ENCODE peak calls at places on chromosomes 4 and X, in ten cellular contexts. R is left lung; V is tibial nerve; T is NT2/D1; S is effector memory CD4-positive, alpha-beta T cell; I is mammary epithelial cell; P is esophagus muscularis mucosa; N is CD8-positive, alpha-beta memory T cell; A is right cardiac atrium; J is MG63. K is an unnamed sample. For H3K9me3 and H3K27me3, the result is how much of the 10 kb centered on the place peaks cover.

GRCh38 chr4:112378858-112379257 is 81.7 kb downstream of the ALPK1 start:
- DNase-seq in R (no peak), V (no peak), T (no peak), S (no peak), I (no peak), P (no peak), N (no peak), A (no peak), J (no peak), K (peak)

GRCh38 chrX:105973387-105973739 is 65.2 kb downstream of the SERPINA7 start:
- DNase-seq in R (no peak), V (no peak), T (no peak), S (no peak), I (no peak), P (no peak), N (no peak), A (no peak), J (no peak), K (no peak)

GRCh38 chr4:7699040-7699439 is 240.6 kb downstream of the AFAP1 start:
- DNase-seq in R (peak), V (no peak), T (no peak), S (no peak), I (peak), P (no peak), N (no peak), A (peak), J (no peak), K (peak)

GRCh38 chrX:14359316-14359715 is 170.0 kb upstream of the GLRA2 start:
- DNase-seq in R (no peak), V (no peak), T (no peak), S (no peak), I (peak), P (no peak), N (no peak), A (no peak), J (no peak), K (no peak)

GRCh38 chr4:51836531-51836930 is 6.4 kb upstream of the DCUN1D4 start:
- DNase-seq in R (no peak), V (no peak), T (no peak), S (no peak), I (no peak), P (no peak), N (no peak), A (no peak), J (peak), K (peak)

GRCh38 chr4:37324526-37324925 is 80.0 kb downstream of the NWD2 start:
- DNase-seq in R (no peak), V (no peak), T (no peak), S (no peak), I (no peak), P (no peak), N (no peak), A (no peak), J (no peak), K (no peak)

GRCh38 chrX:39049975-39050374 is 248.7 kb downstream of the MID1IP1 start:
- DNase-seq in R (no peak), V (no peak), T (no peak), S (no peak), I (no peak), P (no peak), N (no peak), A (no peak), J (no peak), K (no peak)

GRCh38 chr4:178976861-178977260 is 1534.6 kb upstream of the AGA start:
- DNase-seq in R (no peak), V (no peak), T (no peak), S (no peak), I (no peak), P (no peak), N (no peak), A (no peak), J (no peak), K (no peak)

GRCh38 chrX:71532078-71532752 is 689 bp upstream of the OGT start:
- DNase-seq in R (no peak), V (peak), T (no peak), S (peak), I (peak), P (no peak), N (peak), A (no peak), J (peak), K (no peak)

GRCh38 chr4:38109896-38110295 is 149.7 kb downstream of the PTTG2 start:
- DNase-seq in R (no peak), V (no peak), T (no peak), S (no peak), I (no peak), P (no peak), N (no peak), A (no peak), J (no peak), K (peak)

GRCh38 chr4:161704653-161705052 is 459.1 kb downstream of the FSTL5 start:
- DNase-seq in R (no peak), V (no peak), T (no peak), S (no peak), I (no peak), P (no peak), N (no peak), A (no peak), J (no peak), K (no peak)

GRCh38 chrX:108165349-108166111 is 74.0 kb downstream of the ATG4A start:
- DNase-seq in R (no peak), V (no peak), T (peak), S (no peak), I (peak), P (no peak), N (no peak), A (no peak), J (peak), K (peak)

GRCh38 chrX:21666679-21667078 is 8.5 kb upstream of the KLHL34 start:
- DNase-seq in R (no peak), V (no peak), T (no peak), S (no peak), I (peak), P (no peak), N (no peak), A (no peak), J (no peak), K (peak)

GRCh38 chr4:159162576-159162975 is 59.7 kb downstream of the RAPGEF2 start:
- DNase-seq in R (no peak), V (no peak), T (no peak), S (no peak), I (no peak), P (no peak), N (no peak), A (no peak), J (no peak), K (no peak)

GRCh38 chrX:154819771-154820341 is 14.6 kb upstream of the MPP1 start:
- DNase-seq in R (no peak), V (no peak), T (no peak), S (no peak), I (no peak), P (no peak), N (no peak), A (no peak), J (no peak), K (no peak)

GRCh38 chrX:19810809-19811208 is 76.6 kb downstream of the SH3KBP1 start:
- DNase-seq in R (no peak), V (no peak), T (no peak), S (no peak), I (no peak), P (no peak), N (no peak), A (no peak), J (no peak), K (no peak)

GRCh38 chr4:123997116-123997515 is 600.5 kb downstream of the SPRY1 start:
- DNase-seq in R (no peak), V (no peak), T (no peak), S (no peak), I (no peak), P (no peak), N (no peak), A (no peak), J (no peak), K (peak)

GRCh38 chr4:7823416-7823824 is 116.2 kb downstream of the AFAP1 start:
- DNase-seq in R (no peak), V (peak), T (no peak), S (no peak), I (no peak), P (no peak), N (no peak), A (peak), J (no peak), K (no peak)

GRCh38 chr4:84529169-84529751 is 30.2 kb upstream of the NKX6-1 start:
- DNase-seq in R (no peak), V (no peak), T (no peak), S (no peak), I (no peak), P (no peak), N (no peak), A (no peak), J (no peak), K (no peak)

GRCh38 chr4:182916483-182917181 is 554 bp downstream of the DCTD start:
- DNase-seq in R (peak), V (peak), T (no peak), S (no peak), I (peak), P (no peak), N (no peak), A (peak), J (peak), K (peak)

GRCh38 chr4:170651786-170652185 is 562.0 kb upstream of the AADAT start:
- DNase-seq in R (no peak), V (no peak), T (no peak), S (no peak), I (no peak), P (no peak), N (no peak), A (no peak), J (no peak), K (no peak)

GRCh38 chrX:104255465-104255864 is 732 bp upstream of the ESX1 start:
- DNase-seq in R (no peak), V (no peak), T (no peak), S (no peak), I (peak), P (no peak), N (no peak), A (no peak), J (no peak), K (no peak)

GRCh38 chr4:156779046-156779445 is 192.6 kb downstream of the PDGFC start:
- DNase-seq in R (no peak), V (no peak), T (no peak), S (no peak), I (no peak), P (no peak), N (no peak), A (no peak), J (no peak), K (no peak)

GRCh38 chr4:88297725-88298453 is 13.5 kb upstream of the PPM1K start:
- DNase-seq in R (no peak), V (no peak), T (no peak), S (no peak), I (no peak), P (peak), N (no peak), A (no peak), J (no peak), K (no peak)

GRCh38 chr4:163548481-163549243 is 54.2 kb downstream of the TMA16 start:
- DNase-seq in R (no peak), V (peak), T (no peak), S (no peak), I (peak), P (no peak), N (peak), A (no peak), J (no peak), K (peak)

GRCh38 chr4:113604955-113605354 is 156.6 kb downstream of the CAMK2D start:
- DNase-seq in R (no peak), V (no peak), T (no peak), S (no peak), I (no peak), P (no peak), N (no peak), A (no peak), J (no peak), K (no peak)

GRCh38 chr4:6938758-6939201 is 29.2 kb downstream of the TBC1D14 start:
- DNase-seq in R (peak), V (no peak), T (no peak), S (no peak), I (no peak), P (no peak), N (no peak), A (peak), J (no peak), K (no peak)

GRCh38 chrX:107894038-107894437 is 68.4 kb downstream of the MID2 start:
- DNase-seq in R (no peak), V (peak), T (peak), S (peak), I (peak), P (no peak), N (peak), A (no peak), J (no peak), K (peak)

GRCh38 chr4:131302108-131302507 is 1847.0 kb upstream of the PCDH10 start:
- DNase-seq in R (no peak), V (no peak), T (no peak), S (no peak), I (no peak), P (no peak), N (no peak), A (no peak), J (no peak), K (peak)

GRCh38 chrX:40570346-40571093 is 10.2 kb upstream of the ATP6AP2 start:
- DNase-seq in R (no peak), V (no peak), T (no peak), S (no peak), I (no peak), P (no peak), N (no peak), A (no peak), J (no peak), K (peak)

GRCh38 chrX:44748014-44748413 is 95.8 kb upstream of the DUSP21 start:
- DNase-seq in R (no peak), V (no peak), T (no peak), S (no peak), I (peak), P (no peak), N (no peak), A (no peak), J (no peak), K (no peak)

GRCh38 chrX:50492720-50493119 is 22.1 kb upstream of the DGKK start:
- DNase-seq in R (no peak), V (no peak), T (no peak), S (no peak), I (no peak), P (no peak), N (no peak), A (no peak), J (no peak), K (no peak)

GRCh38 chrX:24148535-24149345 is 789 bp upstream of the ZFX start:
- DNase-seq in R (no peak), V (no peak), T (no peak), S (peak), I (no peak), P (no peak), N (no peak), A (no peak), J (no peak), K (peak)

GRCh38 chrX:153438522-153438921 is 7.3 kb downstream of the TREX2 start:
- DNase-seq in R (no peak), V (peak), T (peak), S (no peak), I (no peak), P (no peak), N (no peak), A (no peak), J (no peak), K (no peak)

GRCh38 chr4:108940086-108941033 is 177.5 kb upstream of the ETNPPL start:
- DNase-seq in R (no peak), V (no peak), T (no peak), S (no peak), I (peak), P (no peak), N (no peak), A (no peak), J (no peak), K (no peak)

GRCh38 chr4:183920512-183920911 is 15.4 kb downstream of the STOX2 start:
- DNase-seq in R (no peak), V (no peak), T (no peak), S (no peak), I (no peak), P (no peak), N (no peak), A (no peak), J (no peak), K (no peak)

GRCh38 chr4:176064539-176064938 is 1.1 kb upstream of the WDR17 start:
- DNase-seq in R (no peak), V (no peak), T (no peak), S (no peak), I (no peak), P (no peak), N (no peak), A (no peak), J (no peak), K (no peak)

GRCh38 chrX:18448416-18448815 is 23.0 kb downstream of the CDKL5 start:
- DNase-seq in R (no peak), V (no peak), T (no peak), S (no peak), I (no peak), P (no peak), N (no peak), A (no peak), J (no peak), K (no peak)

GRCh38 chr4:80058740-80059139 is 14.3 kb downstream of the ANTXR2 start:
- DNase-seq in R (no peak), V (no peak), T (no peak), S (peak), I (no peak), P (no peak), N (peak), A (no peak), J (no peak), K (no peak)

GRCh38 chr4:20297246-20297645 is 45.5 kb downstream of the SLIT2 start:
- DNase-seq in R (no peak), V (no peak), T (no peak), S (no peak), I (no peak), P (no peak), N (no peak), A (no peak), J (no peak), K (no peak)

GRCh38 chr4:172125438-172125837 is 312.2 kb downstream of the GALNTL6 start:
- DNase-seq in R (no peak), V (no peak), T (no peak), S (no peak), I (no peak), P (no peak), N (no peak), A (no peak), J (no peak), K (no peak)
- H3K9me3 ChIP-seq in R (under half), V (under half), T (under half), S (under half), I (under half), P (under half), N (under half), A (under half), J (under half), K (under half)

DNA sequence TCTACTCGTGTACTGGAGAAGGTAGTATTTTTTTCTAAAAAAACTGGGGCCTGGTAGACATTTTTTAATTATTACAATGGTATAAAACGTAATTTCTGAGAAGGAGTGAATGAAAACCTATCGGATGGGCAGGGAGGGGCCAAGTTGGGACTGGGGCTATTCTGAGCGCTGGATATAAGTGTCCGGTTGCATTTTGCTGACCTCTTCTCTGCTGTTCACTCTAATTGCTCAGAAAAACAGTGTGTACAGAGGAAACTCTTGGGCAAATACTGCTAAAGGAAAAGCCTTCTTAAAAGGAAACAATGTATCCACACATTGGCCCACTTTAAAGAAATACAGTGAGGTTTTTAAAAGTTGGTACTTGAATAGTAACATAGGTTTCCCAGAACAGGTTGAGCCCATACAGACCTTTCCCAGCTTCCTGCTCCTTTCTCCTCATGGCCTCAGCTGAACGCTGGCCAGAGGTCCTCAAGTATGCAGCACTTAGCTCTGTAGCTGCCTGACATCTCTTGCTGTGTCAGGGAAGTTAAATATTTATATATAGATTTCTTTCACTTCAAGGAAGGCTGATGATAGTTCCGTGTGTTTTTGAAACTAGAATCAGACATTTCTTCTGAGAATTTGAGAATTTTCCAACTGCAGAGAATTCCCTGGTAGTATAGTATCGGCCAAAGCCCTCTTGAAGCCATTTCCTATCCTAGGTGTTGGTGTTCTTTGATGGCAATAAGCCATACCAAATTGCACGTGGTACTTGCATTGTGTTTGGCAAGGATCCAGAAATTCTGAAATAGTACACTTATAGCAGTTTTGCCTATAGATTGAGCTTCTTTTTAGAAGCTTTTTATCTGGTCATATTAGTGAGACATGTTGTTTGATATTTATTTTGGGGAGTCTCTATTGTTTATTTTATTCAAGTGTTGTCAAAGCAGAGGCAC is 97.1 kb upstream of the SLC4A4 start:
- DNase-seq in R (peak), V (no peak), T (no peak), S (no peak), I (no peak), P (no peak), N (no peak), A (no peak), J (no peak), K (no peak)
- H3K4me3 ChIP-seq in R (no peak), V (no peak), T (no peak), S (no peak), I (no peak), P (no peak), N (no peak), A (no peak), J (no peak), K (no peak)

DNA sequence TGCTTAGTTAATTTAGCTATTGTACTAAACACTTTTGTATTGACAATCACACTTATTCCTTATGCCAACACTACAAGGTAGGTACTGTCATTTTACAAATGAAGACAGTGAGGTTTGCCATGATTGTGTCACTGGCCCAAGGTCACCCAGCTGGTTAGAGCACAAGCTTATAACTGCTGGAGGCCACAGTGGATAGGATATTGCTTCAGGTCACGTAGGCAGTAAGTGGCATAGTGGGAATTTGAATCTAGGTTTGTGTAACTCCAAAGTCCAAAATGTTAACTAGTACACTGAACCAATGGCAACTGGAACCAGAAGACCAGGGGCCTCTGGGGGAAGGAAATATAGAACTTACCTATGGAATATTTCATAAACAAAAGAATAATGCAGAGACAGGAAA is 21.1 kb upstream of the PITX2 start:
- DNase-seq in R (no peak), V (no peak), T (no peak), S (no peak), I (no peak), P (peak), N (no peak), A (no peak), J (no peak), K (no peak)
- H3K27me3 ChIP-seq in R (half or more), V (under half), T (under half), S (under half), I (under half), P (under half), N (under half), A (under half), J (under half), K (under half)

DNA sequence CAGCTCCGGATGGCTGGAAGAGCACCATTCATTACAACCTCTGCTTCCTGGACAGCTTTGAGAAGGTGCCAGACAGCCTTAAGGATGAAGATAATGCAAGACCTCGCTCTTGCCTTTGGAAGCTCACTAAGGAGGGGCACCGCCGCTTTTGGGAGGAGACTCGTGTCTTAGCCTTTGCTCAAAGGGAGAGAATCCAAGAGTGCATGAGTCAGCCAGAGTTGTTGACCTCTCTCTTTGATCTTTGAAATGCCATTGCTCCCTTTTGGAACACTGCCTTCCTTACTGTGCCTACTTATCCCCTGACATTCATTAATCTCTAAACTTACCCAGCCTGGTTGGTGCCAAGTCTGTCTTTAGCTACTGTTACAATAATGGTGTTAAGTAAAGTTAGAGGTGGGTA is 1.2 kb downstream of the FOXR2 start:
- DNase-seq in R (peak), V (no peak), T (no peak), S (no peak), I (no peak), P (no peak), N (no peak), A (no peak), J (peak), K (no peak)
- H3K9me3 ChIP-seq in R (under half), V (under half), T (under half), S (under half), I (under half), P (under half), N (under half), A (under half), J (under half), K (under half)

GRCh38 chrX:10966057-10966456 is 145.1 kb upstream of the HCCS start:
- DNase-seq in R (no peak), V (no peak), T (no peak), S (no peak), I (no peak), P (no peak), N (no peak), A (no peak), J (no peak), K (no peak)
- H3K4me3 ChIP-seq in R (no peak), V (no peak), T (no peak), S (no peak), I (no peak), P (no peak), N (no peak), A (no peak), J (no peak), K (no peak)

GRCh38 chr4:1492636-1493539 is 86.6 kb upstream of the NKX1-1 start:
- DNase-seq in R (peak), V (no peak), T (no peak), S (no peak), I (no peak), P (no peak), N (no peak), A (no peak), J (no peak), K (peak)
- H3K27me3 ChIP-seq in R (half or more), V (under half), T (under half), S (under half), I (under half), P (half or more), N (under half), A (under half), J (under half), K (under half)

GRCh38 chr4:11323771-11324170 is 104.9 kb downstream of the HS3ST1 start:
- DNase-seq in R (no peak), V (no peak), T (peak), S (no peak), I (no peak), P (peak), N (no peak), A (no peak), J (no peak), K (no peak)

GRCh38 chr4:11328401-11328800 is 100.3 kb downstream of the HS3ST1 start:
- DNase-seq in R (no peak), V (no peak), T (no peak), S (no peak), I (no peak), P (peak), N (no peak), A (no peak), J (no peak), K (no peak)
- H3K9me3 ChIP-seq in R (under half), V (under half), T (under half), S (under half), I (under half), P (under half), N (under half), A (under half), J (under half), K (under half)

K was measured in SJCRH30.